ENCODE peak calls at places on chromosomes 11 and 22, in nine cellular contexts. M, Y, B, R, U, V, D, G and C are unnamed samples.

GRCh38 chr11:128886401-128887119 is 4.6 kb upstream of the KCNJ5 start:
- DNase-seq in M (no peak), Y (no peak), B (no peak), R (no peak), U (no peak), V (no peak), D (no peak), G (no peak), C (peak)

GRCh38 chr11:46290598-46291309 is 13.3 kb downstream of the CREB3L1 start:
- DNase-seq in M (peak), Y (no peak), B (no peak), R (peak), U (peak), V (no peak), D (peak), G (peak), C (peak)

GRCh38 chr11:19259487-19260345 is 19.0 kb upstream of the E2F8 start:
- DNase-seq in M (peak), Y (peak), B (peak), R (peak), U (peak), V (peak), D (peak), G (no peak), C (peak)

GRCh38 chr11:19253817-19254216 is 13.1 kb upstream of the E2F8 start:
- DNase-seq in M (no peak), Y (no peak), B (no peak), R (no peak), U (no peak), V (no peak), D (no peak), G (no peak), C (no peak)

GRCh38 chr11:47981667-47982404 is 1.5 kb downstream of the PTPRJ start:
- DNase-seq in M (no peak), Y (no peak), B (peak), R (peak), U (no peak), V (no peak), D (peak), G (no peak), C (no peak)

GRCh38 chr11:34564807-34565241 is 51.2 kb upstream of the ELF5 start:
- DNase-seq in M (no peak), Y (no peak), B (no peak), R (no peak), U (no peak), V (no peak), D (no peak), G (no peak), C (no peak)

GRCh38 chr11:58629857-58630256 is 7.4 kb downstream of the CNTF start:
- DNase-seq in M (no peak), Y (no peak), B (no peak), R (no peak), U (no peak), V (no peak), D (no peak), G (peak), C (peak)

GRCh38 chr11:46471943-46472661 is 80.5 kb upstream of the CHRM4 start:
- DNase-seq in M (no peak), Y (no peak), B (no peak), R (no peak), U (no peak), V (no peak), D (no peak), G (no peak), C (no peak)

GRCh38 chr11:10117709-10118341 is 176.2 kb downstream of the SBF2 start:
- DNase-seq in M (peak), Y (no peak), B (no peak), R (no peak), U (no peak), V (no peak), D (no peak), G (no peak), C (no peak)

GRCh38 chr22:19786264-19786585 is 25.6 kb downstream of the TBX1 start:
- DNase-seq in M (no peak), Y (no peak), B (no peak), R (no peak), U (no peak), V (no peak), D (no peak), G (no peak), C (no peak)

GRCh38 chr11:11659567-11660341 is 37.9 kb upstream of the GALNT18 start:
- DNase-seq in M (no peak), Y (no peak), B (no peak), R (no peak), U (no peak), V (no peak), D (no peak), G (no peak), C (no peak)

GRCh38 chr11:8222820-8223512 is 40.7 kb downstream of the LMO1 start:
- DNase-seq in M (no peak), Y (no peak), B (no peak), R (no peak), U (no peak), V (no peak), D (no peak), G (no peak), C (no peak)

GRCh38 chr11:20839231-20839630 is 169.8 kb downstream of the NELL1 start:
- DNase-seq in M (no peak), Y (no peak), B (no peak), R (no peak), U (no peak), V (no peak), D (no peak), G (no peak), C (no peak)

GRCh38 chr11:35347921-35348331 is 71.4 kb downstream of the SLC1A2 start:
- DNase-seq in M (peak), Y (no peak), B (no peak), R (no peak), U (peak), V (no peak), D (no peak), G (no peak), C (no peak)

GRCh38 chr11:62139526-62140301 is 15.9 kb downstream of the INCENP start:
- DNase-seq in M (no peak), Y (no peak), B (no peak), R (no peak), U (no peak), V (peak), D (peak), G (no peak), C (no peak)

GRCh38 chr11:123055132-123055924 is 6.6 kb downstream of the HSPA8 start:
- DNase-seq in M (no peak), Y (no peak), B (no peak), R (no peak), U (no peak), V (no peak), D (no peak), G (no peak), C (no peak)

GRCh38 chr11:59182457-59183151 is 10.7 kb downstream of the DTX4 start:
- DNase-seq in M (no peak), Y (no peak), B (no peak), R (no peak), U (no peak), V (no peak), D (no peak), G (no peak), C (no peak)

GRCh38 chr11:111762526-111762925 is 3.7 kb downstream of the PPP2R1B start:
- DNase-seq in M (no peak), Y (no peak), B (no peak), R (no peak), U (no peak), V (no peak), D (no peak), G (no peak), C (no peak)

GRCh38 chr11:111913997-111914396 is 1.5 kb downstream of the HSPB2 start:
- DNase-seq in M (peak), Y (no peak), B (no peak), R (no peak), U (no peak), V (peak), D (peak), G (no peak), C (no peak)

GRCh38 chr11:7668464-7668863 is 4.8 kb downstream of the CYB5R2 start:
- DNase-seq in M (no peak), Y (no peak), B (no peak), R (no peak), U (no peak), V (no peak), D (no peak), G (no peak), C (no peak)

GRCh38 chr11:69449320-69450063 is 32.0 kb upstream of the LINC01488 start:
- DNase-seq in M (no peak), Y (peak), B (no peak), R (peak), U (no peak), V (peak), D (peak), G (peak), C (no peak)

GRCh38 chr22:41305646-41306045 is 4.3 kb downstream of the ZC3H7B start:
- DNase-seq in M (no peak), Y (no peak), B (no peak), R (no peak), U (no peak), V (no peak), D (no peak), G (no peak), C (no peak)

GRCh38 chr11:2675540-2675939 is 24.3 kb downstream of the KCNQ1OT1 start:
- DNase-seq in M (no peak), Y (no peak), B (no peak), R (no peak), U (no peak), V (no peak), D (peak), G (no peak), C (no peak)

GRCh38 chr11:44372989-44373388 is 63.0 kb upstream of the ALX4 start:
- DNase-seq in M (no peak), Y (no peak), B (no peak), R (no peak), U (no peak), V (no peak), D (no peak), G (no peak), C (no peak)

GRCh38 chr11:68810164-68810563 is 31.6 kb downstream of the CPT1A start:
- DNase-seq in M (no peak), Y (no peak), B (no peak), R (peak), U (no peak), V (peak), D (no peak), G (peak), C (no peak)

GRCh38 chr22:45777046-45777851 is 105.6 kb downstream of the ATXN10 start:
- DNase-seq in M (no peak), Y (no peak), B (no peak), R (no peak), U (no peak), V (no peak), D (no peak), G (no peak), C (peak)

GRCh38 chr11:60561254-60561653 is 46.1 kb downstream of the MS4A13 start:
- DNase-seq in M (no peak), Y (no peak), B (no peak), R (no peak), U (no peak), V (no peak), D (no peak), G (no peak), C (no peak)

GRCh38 chr22:22684605-22685561 is 40.5 kb downstream of the GGTLC2 start:
- DNase-seq in M (no peak), Y (no peak), B (peak), R (no peak), U (peak), V (peak), D (no peak), G (no peak), C (no peak)

GRCh38 chr22:37057796-37058510 is 6.4 kb downstream of the KCTD17 start:
- DNase-seq in M (no peak), Y (no peak), B (no peak), R (no peak), U (no peak), V (no peak), D (no peak), G (no peak), C (no peak)

GRCh38 chr22:26646158-26646557 is 11.2 kb upstream of the MIAT start:
- DNase-seq in M (no peak), Y (no peak), B (no peak), R (no peak), U (no peak), V (no peak), D (no peak), G (no peak), C (no peak)

GRCh38 chr11:128628686-128629085 is 41.3 kb upstream of the ETS1 start:
- DNase-seq in M (no peak), Y (no peak), B (no peak), R (no peak), U (no peak), V (no peak), D (no peak), G (no peak), C (no peak)

GRCh38 chr11:95296621-95297025 is 65.6 kb upstream of the SESN3 start:
- DNase-seq in M (no peak), Y (no peak), B (no peak), R (no peak), U (no peak), V (no peak), D (no peak), G (no peak), C (no peak)